ENCODE peak calls at places on chromosomes 12 and 14, in six cellular contexts. K, Y, J, O, M and H are unnamed samples.

GRCh38 chr12:12217018-12217359 is 49.9 kb downstream of the LRP6 start:
- DNase-seq in M (no peak), K (no peak), O (no peak), Y (no peak), J (no peak), H (no peak)

GRCh38 chr14:24232645-24233537 is at the start of gene GMPR2:
- DNase-seq in O (no peak), J (peak), M (no peak), K (no peak), Y (peak), H (no peak)

GRCh38 chr12:108004368-108004767 is 124.7 kb upstream of the WSCD2 start:
- DNase-seq in Y (no peak), K (no peak), O (no peak), M (no peak), J (no peak), H (peak)

GRCh38 chr14:93986972-93987371 is 10.1 kb upstream of the CCDC197 start:
- DNase-seq in M (no peak), K (no peak), J (no peak), Y (no peak), O (no peak), H (no peak)

GRCh38 chr12:4269279-4269991 is 4.1 kb upstream of the CCND2 start:
- DNase-seq in O (peak), Y (no peak), M (no peak), K (peak), J (peak), H (peak)

GRCh38 chr12:75878382-75878720 is 153.2 kb downstream of the PHLDA1 start:
- DNase-seq in O (no peak), K (peak), J (no peak), Y (no peak), M (no peak), H (no peak)

GRCh38 chr12:92094751-92095161 is 50.9 kb downstream of the BTG1 start:
- DNase-seq in J (no peak), M (no peak), K (no peak), Y (no peak), O (no peak), H (no peak)

GRCh38 chr12:20507711-20508110 is 139.4 kb downstream of the PDE3A start:
- DNase-seq in K (no peak), J (no peak), Y (no peak), M (no peak), O (no peak), H (no peak)

GRCh38 chr12:108606492-108606891 is 8.6 kb upstream of the TMEM119 start:
- DNase-seq in O (no peak), Y (no peak), J (no peak), M (no peak), K (no peak), H (no peak)

GRCh38 chr12:116434155-116435065 is 124.8 kb upstream of the MAP1LC3B2 start:
- DNase-seq in O (peak), M (no peak), J (no peak), K (peak), Y (no peak), H (peak)

GRCh38 chr12:131673519-131674265 is 37.2 kb upstream of the SFSWAP start:
- DNase-seq in J (no peak), O (peak), K (peak), M (no peak), Y (no peak), H (peak)

GRCh38 chr12:32589165-32589891 is 89.8 kb upstream of the DNM1L start:
- DNase-seq in J (no peak), K (no peak), Y (no peak), O (no peak), M (no peak), H (no peak)

GRCh38 chr12:132168311-132169031 is 24.2 kb downstream of the NOC4L start:
- DNase-seq in K (no peak), O (no peak), J (no peak), Y (no peak), M (no peak), H (no peak)

GRCh38 chr12:52147983-52148540 is 43.8 kb downstream of the KRT80 start:
- DNase-seq in K (no peak), M (no peak), Y (no peak), O (no peak), J (no peak), H (no peak)

GRCh38 chr14:77302926-77303325 is 17.8 kb downstream of the POMT2 start:
- DNase-seq in J (peak), Y (no peak), M (no peak), K (peak), O (peak), H (no peak)

GRCh38 chr12:1592444-1593231 is 1.7 kb downstream of the FBXL14 start:
- DNase-seq in K (peak), O (peak), J (peak), Y (no peak), M (no peak), H (no peak)

GRCh38 chr12:123364532-123365140 is at the start of gene SBNO1:
- DNase-seq in Y (peak), K (peak), M (peak), J (peak), O (peak), H (peak)

GRCh38 chr12:34218193-34219045 is 196.1 kb downstream of the ALG10 start:
- DNase-seq in J (peak), Y (no peak), M (peak), K (peak), O (peak), H (peak)
- TF ChIP-seq CTCF in J (peak), Y (peak), M (peak), K (peak), O (peak), H (peak)

DNA sequence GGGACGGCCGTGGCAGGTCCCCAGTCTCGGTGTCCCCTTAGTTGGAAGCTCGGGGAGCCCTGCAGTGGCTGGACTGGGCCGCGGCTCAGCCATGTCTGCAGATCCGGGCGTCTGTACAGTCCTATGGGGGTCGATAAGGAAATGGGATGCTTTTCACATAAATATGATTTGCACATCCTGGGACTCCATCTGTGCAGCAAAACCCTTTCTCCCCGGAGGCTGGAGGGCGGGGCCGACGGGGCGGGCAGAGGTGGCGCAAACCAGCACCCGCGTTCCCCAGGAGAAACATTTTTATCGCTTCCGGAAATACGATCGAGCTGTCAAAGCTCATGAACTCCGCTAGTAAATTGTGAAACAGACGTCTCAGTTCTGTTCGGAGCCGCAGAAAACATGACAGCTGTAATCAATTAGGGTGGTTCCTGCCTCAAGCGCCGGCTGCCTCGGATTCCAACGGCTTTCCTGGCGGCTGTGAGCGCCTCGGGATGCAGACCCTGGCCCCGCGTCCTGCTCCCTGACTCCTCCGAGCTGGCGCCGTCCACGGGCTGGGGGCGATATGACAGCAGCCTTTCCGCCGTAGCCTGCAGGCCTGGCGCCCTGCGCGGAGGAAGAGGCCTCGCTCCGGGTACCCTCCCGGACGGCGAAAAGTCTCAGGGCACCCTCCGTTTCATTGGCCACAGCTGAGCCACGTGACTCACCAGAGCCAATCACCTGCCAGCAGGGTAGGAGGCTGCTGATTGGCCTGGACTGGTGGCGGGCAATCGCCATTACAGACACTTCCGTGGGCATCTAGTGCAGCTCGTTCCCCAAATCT is 23.0 kb downstream of the DIO3 start:
- DNase-seq in Y (no peak), M (no peak), J (no peak), O (no peak), K (no peak), H (no peak)
- TF ChIP-seq CTCF in Y (no peak), M (no peak), J (no peak), O (no peak), K (no peak), H (no peak)

DNA sequence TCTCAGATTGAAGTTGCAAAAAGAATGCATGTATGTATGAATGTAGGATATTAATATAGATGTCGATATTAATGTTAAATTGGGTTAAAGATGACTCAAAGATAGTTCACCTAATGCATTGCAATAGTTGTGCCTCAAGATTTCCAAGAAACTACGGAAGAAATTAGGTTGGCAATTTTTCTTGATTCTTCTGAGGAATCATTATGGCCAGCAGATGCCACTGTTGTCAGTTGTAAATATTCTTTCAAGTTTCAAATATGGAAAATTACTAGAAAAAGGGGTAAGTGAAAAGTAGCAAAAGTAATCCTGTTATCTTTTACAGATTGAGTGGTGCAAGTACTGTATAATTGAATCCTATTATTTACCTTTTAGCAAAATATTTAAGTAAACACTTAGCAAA is 202.1 kb downstream of the ADAMTS20 start:
- DNase-seq in Y (no peak), J (no peak), K (no peak), M (no peak), O (no peak), H (no peak)
- TF ChIP-seq CTCF in Y (peak), J (no peak), K (peak), M (peak), O (no peak), H (peak)

GRCh38 chr12:99767809-99768208 is 120.3 kb downstream of the GARIN6 start:
- DNase-seq in K (peak), J (peak), Y (no peak), M (no peak), O (no peak), H (no peak)
- TF ChIP-seq CTCF in K (peak), J (peak), Y (peak), M (no peak), O (no peak), H (peak)

GRCh38 chr12:106358410-106359241 is 1.1 kb downstream of the POLR3B start:
- DNase-seq in K (no peak), O (no peak), Y (no peak), J (no peak), M (no peak), H (no peak)
- TF ChIP-seq CTCF in K (no peak), O (no peak), Y (no peak), J (no peak), M (no peak), H (no peak)

GRCh38 chr12:117968826-117969659 is at the start of gene KSR2:
- DNase-seq in J (peak), K (peak), O (peak), Y (peak), M (no peak), H (no peak)
- TF ChIP-seq CTCF in J (no peak), K (no peak), O (no peak), Y (no peak), M (no peak), H (no peak)